ENCODE peak calls at places on chromosomes 16 and 17, in eight cellular contexts. X, R, J, Y, N, L, D and T are unnamed samples.

GRCh38 chr17:50916026-50916707 is 50.0 kb upstream of the TOB1 start:
- DNase-seq in D (no peak), N (peak), X (no peak), R (no peak), Y (no peak), J (peak), L (no peak), T (no peak)

GRCh38 chr16:21277927-21278706 is at the start of gene CRYM:
- DNase-seq in D (peak), R (peak), J (peak), L (no peak), N (peak), X (peak), Y (peak), T (peak)

GRCh38 chr17:41655611-41656111 is 31.3 kb upstream of the KRT17 start:
- DNase-seq in X (peak), J (no peak), N (peak), Y (peak), R (no peak), D (no peak), L (no peak), T (peak)

GRCh38 chr16:30375830-30376229 is 1.2 kb downstream of the MYL11 start:
- DNase-seq in J (no peak), Y (no peak), D (no peak), N (no peak), R (no peak), L (no peak), X (peak), T (no peak)

GRCh38 chr17:35790826-35791225 is 4.6 kb downstream of the MMP28 start:
- DNase-seq in X (no peak), J (no peak), L (no peak), Y (no peak), N (peak), R (no peak), D (no peak), T (no peak)

GRCh38 chr16:74776926-74777325 is 2.3 kb upstream of the FA2H start:
- DNase-seq in Y (no peak), X (no peak), J (no peak), D (no peak), R (no peak), N (no peak), L (no peak), T (no peak)

GRCh38 chr17:62912363-62912762 is 53.7 kb upstream of the TANC2 start:
- DNase-seq in Y (no peak), J (no peak), L (no peak), N (no peak), X (no peak), D (no peak), R (no peak), T (no peak)

GRCh38 chr17:31537558-31537957 is 146.1 kb downstream of the RAB11FIP4 start:
- DNase-seq in L (no peak), Y (no peak), X (no peak), N (no peak), R (peak), J (peak), D (no peak), T (no peak)

GRCh38 chr17:21094298-21094704 is 32.5 kb upstream of the DHRS7B start:
- DNase-seq in L (no peak), N (peak), X (no peak), J (peak), Y (no peak), R (no peak), D (no peak), T (peak)

GRCh38 chr16:30354423-30355143 is 525 bp downstream of the CD2BP2 start:
- DNase-seq in R (peak), J (peak), L (no peak), Y (peak), X (peak), N (peak), D (peak), T (peak)

GRCh38 chr16:87129771-87130170 is 187.4 kb downstream of the C16orf95 start:
- DNase-seq in X (no peak), N (peak), J (peak), Y (no peak), D (no peak), L (peak), R (no peak), T (no peak)

GRCh38 chr16:1296688-1297412 is 12.6 kb upstream of the UBE2I start:
- DNase-seq in J (peak), D (no peak), R (peak), X (no peak), L (peak), Y (no peak), N (peak), T (peak)

GRCh38 chr17:77530591-77530990 is 389.8 kb downstream of the SEC14L1 start:
- DNase-seq in Y (no peak), X (no peak), R (no peak), J (no peak), N (no peak), D (no peak), L (no peak), T (peak)

GRCh38 chr17:77529328-77529650 is 388.5 kb downstream of the SEC14L1 start:
- DNase-seq in L (no peak), N (no peak), R (no peak), X (no peak), D (no peak), Y (no peak), J (no peak), T (no peak)

GRCh38 chr17:77527836-77528505 is 387.2 kb downstream of the SEC14L1 start:
- DNase-seq in R (no peak), D (peak), J (no peak), X (no peak), N (no peak), L (no peak), Y (no peak), T (no peak)

GRCh38 chr17:77527394-77527793 is 386.6 kb downstream of the SEC14L1 start:
- DNase-seq in L (no peak), R (no peak), D (no peak), Y (no peak), X (no peak), J (no peak), N (no peak), T (no peak)

DNA sequence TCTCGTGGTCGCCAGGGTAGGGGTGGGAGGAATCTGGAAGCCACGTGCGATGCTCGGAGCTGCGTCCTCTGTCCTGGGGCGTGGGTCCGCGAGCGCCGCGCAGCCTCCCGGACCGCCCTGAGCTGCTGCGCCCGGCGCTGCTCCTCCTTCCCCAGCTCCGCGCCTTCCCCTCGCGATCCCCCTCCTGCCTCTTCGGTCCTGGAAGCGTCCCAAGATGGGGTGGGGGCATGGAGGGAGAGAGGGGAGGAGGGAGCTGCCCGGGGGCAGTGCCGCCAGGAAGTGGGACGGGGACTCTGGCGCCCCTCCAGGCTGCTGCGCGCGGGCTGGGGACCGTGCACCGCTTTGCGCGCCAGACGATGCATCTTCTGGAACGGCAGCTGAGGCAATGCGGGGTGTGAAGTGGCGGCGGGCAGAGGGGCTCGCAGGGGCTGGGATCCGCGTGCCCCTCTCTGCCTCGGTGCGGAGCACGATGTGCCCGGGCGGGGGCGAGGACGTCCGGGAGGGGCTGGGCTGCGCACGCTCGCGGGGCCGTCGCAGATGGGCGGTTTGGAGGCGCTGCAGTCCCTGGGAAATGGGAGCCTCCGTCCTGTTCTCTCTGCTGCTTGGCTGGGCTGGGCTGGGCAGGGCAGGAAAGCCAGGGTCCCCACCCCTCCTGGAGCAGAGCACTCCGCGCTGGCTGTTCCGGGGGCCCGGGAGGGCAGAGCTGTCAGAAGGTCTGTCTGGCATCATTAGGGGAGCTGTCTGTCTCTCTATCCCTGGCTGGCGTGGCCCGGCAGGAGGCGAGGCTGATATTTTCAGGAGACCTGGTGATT is 388.0 kb downstream of the SEC14L1 start:
- DNase-seq in X (peak), R (no peak), J (no peak), Y (peak), D (peak), L (no peak), N (no peak), T (peak)
- TF ChIP-seq EZH2phosphoT487 in X (no peak), R (no peak), J (no peak), Y (no peak), D (no peak), L (no peak), N (no peak), T (no peak)

GRCh38 chr16:72788269-72788809 is 259.6 kb downstream of the ZFHX3 start:
- DNase-seq in R (no peak), L (no peak), N (no peak), Y (peak), X (no peak), D (no peak), J (no peak), T (no peak)

GRCh38 chr16:72789465-72789864 is 258.5 kb downstream of the ZFHX3 start:
- DNase-seq in X (no peak), J (no peak), N (no peak), R (no peak), D (no peak), Y (no peak), L (no peak), T (no peak)

GRCh38 chr16:72791786-72792185 is 256.1 kb downstream of the ZFHX3 start:
- DNase-seq in D (no peak), N (no peak), Y (no peak), L (no peak), R (no peak), J (no peak), X (no peak), T (no peak)

GRCh38 chr16:72787519-72788268 is 260.2 kb downstream of the ZFHX3 start:
- DNase-seq in J (peak), N (peak), D (no peak), Y (peak), L (no peak), R (no peak), X (peak), T (peak)

GRCh38 chr16:72789921-72790320 is 258.0 kb downstream of the ZFHX3 start:
- DNase-seq in J (no peak), Y (no peak), N (no peak), R (no peak), D (no peak), X (no peak), L (no peak), T (no peak)
- H3K4me3 ChIP-seq in J (no peak), Y (no peak), N (no peak), R (no peak), D (no peak), X (no peak), L (no peak), T (no peak)

GRCh38 chr17:53950858-53951250 is 128.1 kb downstream of the KIF2B start:
- DNase-seq in D (no peak), L (no peak), X (no peak), Y (no peak), N (no peak), J (no peak), R (no peak), T (no peak)

GRCh38 chr17:53948323-53948722 is 125.6 kb downstream of the KIF2B start:
- DNase-seq in Y (no peak), R (no peak), J (no peak), L (no peak), D (no peak), N (no peak), X (no peak), T (no peak)

GRCh38 chr17:53949473-53950090 is 126.9 kb downstream of the KIF2B start:
- DNase-seq in R (no peak), X (peak), N (no peak), D (no peak), Y (no peak), J (no peak), L (no peak), T (no peak)

GRCh38 chr17:53950207-53950857 is 127.6 kb downstream of the KIF2B start:
- DNase-seq in R (peak), L (no peak), X (peak), D (no peak), J (no peak), N (no peak), Y (peak), T (peak)
- TF ChIP-seq EZH2phosphoT487 in R (no peak), L (no peak), X (no peak), D (no peak), J (no peak), N (no peak), Y (no peak), T (no peak)

DNA sequence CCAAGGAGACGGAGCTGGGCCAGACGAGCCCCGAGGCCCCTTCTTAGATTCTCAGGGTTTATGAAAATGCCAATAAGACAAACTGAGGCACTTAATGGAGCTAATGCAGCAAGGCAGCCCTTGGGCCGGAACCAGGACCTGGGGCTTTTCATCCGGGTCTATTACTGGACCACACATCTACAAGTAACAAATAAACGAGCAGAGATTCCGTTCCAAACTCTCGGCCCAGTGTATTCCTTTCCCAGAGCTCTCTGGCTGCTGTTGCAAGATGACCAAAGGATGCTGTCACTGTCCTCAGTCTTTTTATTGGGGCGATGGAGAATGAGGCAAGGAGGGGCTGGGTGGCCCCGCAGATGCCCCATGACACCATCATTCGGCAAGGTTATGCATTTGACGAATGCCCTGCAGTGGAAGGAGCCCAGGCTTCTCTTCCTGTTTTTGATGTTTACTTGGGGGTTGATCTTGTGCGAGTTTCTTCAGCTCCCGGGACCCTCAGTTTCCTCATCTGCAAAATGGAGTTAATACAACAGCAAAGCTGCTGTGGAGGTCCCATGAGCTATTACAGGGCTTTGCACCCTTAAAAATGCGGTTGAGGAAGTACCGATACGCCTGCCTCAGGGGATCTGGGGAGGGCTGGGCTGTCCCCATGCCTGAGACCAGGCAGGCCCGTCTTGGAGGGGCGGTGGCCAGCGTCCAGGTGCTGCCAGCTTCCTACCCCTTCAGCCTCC is 1.1 kb upstream of the NTN1 start:
- DNase-seq in N (no peak), L (no peak), J (no peak), X (no peak), Y (no peak), R (no peak), D (no peak), T (no peak)
- H3K4me3 ChIP-seq in N (no peak), L (peak), J (no peak), X (peak), Y (peak), R (peak), D (peak), T (no peak)

GRCh38 chr16:88357306-88358032 is 25.3 kb upstream of the ZNF469 start:
- DNase-seq in R (no peak), L (no peak), N (no peak), J (no peak), D (peak), X (no peak), Y (no peak), T (no peak)
- TF ChIP-seq EZH2phosphoT487 in R (no peak), L (no peak), N (no peak), J (no peak), D (no peak), X (no peak), Y (no peak), T (no peak)